ENCODE peak calls at places on chromosomes 16 and 17, in six cellular contexts. One of them, this sample, is unnamed.

GRCh38 chr17:65666869-65667268 is 105.4 kb upstream of the AXIN2 start:
- DNase-seq in AG10803: peak
- DNase-seq in endodermal cell: no peak
- DNase-seq in astrocyte of the spinal cord: no peak
- DNase-seq in fibroblast of the aortic adventitia: peak
- DNase-seq in pancreas: no peak
- DNase-seq in this sample: no peak

GRCh38 chr16:32116080-32116479 is 137.0 kb upstream of the TP53TG3D start:
- DNase-seq in pancreas: peak
- DNase-seq in fibroblast of the aortic adventitia: no peak
- DNase-seq in endodermal cell: no peak
- DNase-seq in astrocyte of the spinal cord: no peak
- DNase-seq in AG10803: no peak
- DNase-seq in this sample: no peak

GRCh38 chr17:51627776-51628175 is 367.4 kb downstream of the UTP18 start:
- DNase-seq in pancreas: no peak
- DNase-seq in AG10803: no peak
- DNase-seq in astrocyte of the spinal cord: no peak
- DNase-seq in fibroblast of the aortic adventitia: no peak
- DNase-seq in endodermal cell: no peak
- DNase-seq in this sample: no peak

GRCh38 chr16:9541723-9542122 is 450.3 kb downstream of the HAPSTR1 start:
- DNase-seq in astrocyte of the spinal cord: no peak
- DNase-seq in endodermal cell: no peak
- DNase-seq in pancreas: no peak
- DNase-seq in fibroblast of the aortic adventitia: no peak
- DNase-seq in AG10803: no peak
- DNase-seq in this sample: no peak

GRCh38 chr17:1541367-1541904 is 21.2 kb downstream of the PITPNA start:
- DNase-seq in astrocyte of the spinal cord: no peak
- DNase-seq in AG10803: no peak
- DNase-seq in fibroblast of the aortic adventitia: no peak
- DNase-seq in endodermal cell: no peak
- DNase-seq in pancreas: no peak
- DNase-seq in this sample: no peak

GRCh38 chr17:9123594-9124553 is 102.6 kb downstream of the NTN1 start:
- DNase-seq in astrocyte of the spinal cord: no peak
- DNase-seq in endodermal cell: no peak
- DNase-seq in AG10803: no peak
- DNase-seq in fibroblast of the aortic adventitia: no peak
- DNase-seq in pancreas: no peak
- DNase-seq in this sample: no peak

GRCh38 chr16:29809850-29810698 is 1.9 kb upstream of the PRRT2 start:
- DNase-seq in AG10803: no peak
- DNase-seq in endodermal cell: no peak
- DNase-seq in astrocyte of the spinal cord: no peak
- DNase-seq in pancreas: peak
- DNase-seq in fibroblast of the aortic adventitia: peak
- DNase-seq in this sample: no peak

GRCh38 chr16:70331588-70332358 is 14.9 kb upstream of the DDX19A start:
- DNase-seq in pancreas: no peak
- DNase-seq in astrocyte of the spinal cord: no peak
- DNase-seq in AG10803: no peak
- DNase-seq in fibroblast of the aortic adventitia: peak
- DNase-seq in endodermal cell: peak
- DNase-seq in this sample: peak

GRCh38 chr17:82767041-82767754 is 15.3 kb downstream of the TBCD start:
- DNase-seq in fibroblast of the aortic adventitia: peak
- DNase-seq in astrocyte of the spinal cord: peak
- DNase-seq in AG10803: peak
- DNase-seq in endodermal cell: peak
- DNase-seq in pancreas: no peak
- DNase-seq in this sample: peak

GRCh38 chr17:73719588-73720071 is 75.4 kb upstream of the SDK2 start:
- DNase-seq in fibroblast of the aortic adventitia: no peak
- DNase-seq in pancreas: no peak
- DNase-seq in endodermal cell: peak
- DNase-seq in AG10803: no peak
- DNase-seq in astrocyte of the spinal cord: no peak
- DNase-seq in this sample: no peak

GRCh38 chr17:35809855-35810461 is 674 bp downstream of the TAF15 start:
- DNase-seq in AG10803: peak
- DNase-seq in fibroblast of the aortic adventitia: peak
- DNase-seq in astrocyte of the spinal cord: no peak
- DNase-seq in pancreas: no peak
- DNase-seq in endodermal cell: no peak
- DNase-seq in this sample: no peak

GRCh38 chr17:17445925-17446665 is 30.7 kb upstream of the MED9 start:
- DNase-seq in pancreas: no peak
- DNase-seq in AG10803: peak
- DNase-seq in astrocyte of the spinal cord: peak
- DNase-seq in fibroblast of the aortic adventitia: peak
- DNase-seq in endodermal cell: peak
- DNase-seq in this sample: peak

GRCh38 chr16:53782148-53782547 is 78.2 kb downstream of the FTO start:
- DNase-seq in endodermal cell: no peak
- DNase-seq in fibroblast of the aortic adventitia: no peak
- DNase-seq in pancreas: no peak
- DNase-seq in astrocyte of the spinal cord: no peak
- DNase-seq in AG10803: no peak
- DNase-seq in this sample: no peak

GRCh38 chr17:51189162-51189561 is 23.0 kb downstream of the NME2 start:
- DNase-seq in endodermal cell: no peak
- DNase-seq in astrocyte of the spinal cord: no peak
- DNase-seq in fibroblast of the aortic adventitia: no peak
- DNase-seq in AG10803: no peak
- DNase-seq in pancreas: no peak
- DNase-seq in this sample: no peak

GRCh38 chr17:73279704-73280103 is 18.0 kb upstream of the CPSF4L start:
- DNase-seq in pancreas: peak
- DNase-seq in AG10803: no peak
- DNase-seq in fibroblast of the aortic adventitia: no peak
- DNase-seq in endodermal cell: no peak
- DNase-seq in astrocyte of the spinal cord: no peak
- DNase-seq in this sample: no peak

GRCh38 chr17:28726912-28727726 is 1.1 kb upstream of the TLCD1 start:
- DNase-seq in fibroblast of the aortic adventitia: peak
- DNase-seq in AG10803: peak
- DNase-seq in endodermal cell: peak
- DNase-seq in astrocyte of the spinal cord: peak
- DNase-seq in pancreas: peak
- DNase-seq in this sample: peak

GRCh38 chr16:80664226-80664625 is 123.4 kb downstream of the DYNLRB2 start:
- DNase-seq in AG10803: no peak
- DNase-seq in astrocyte of the spinal cord: no peak
- DNase-seq in pancreas: no peak
- DNase-seq in endodermal cell: peak
- DNase-seq in fibroblast of the aortic adventitia: no peak
- DNase-seq in this sample: no peak

GRCh38 chr16:967077-967541 is 3.7 kb downstream of the LMF1 start:
- DNase-seq in fibroblast of the aortic adventitia: no peak
- DNase-seq in AG10803: no peak
- DNase-seq in pancreas: no peak
- DNase-seq in astrocyte of the spinal cord: no peak
- DNase-seq in endodermal cell: no peak
- DNase-seq in this sample: no peak

GRCh38 chr16:2939968-2940367 is 24.1 kb upstream of the KREMEN2 start:
- DNase-seq in fibroblast of the aortic adventitia: no peak
- DNase-seq in endodermal cell: no peak
- DNase-seq in astrocyte of the spinal cord: no peak
- DNase-seq in AG10803: no peak
- DNase-seq in pancreas: no peak
- DNase-seq in this sample: no peak

GRCh38 chr16:69535123-69536050 is 30.4 kb upstream of the NFAT5 start:
- DNase-seq in fibroblast of the aortic adventitia: peak
- DNase-seq in AG10803: peak
- DNase-seq in endodermal cell: peak
- DNase-seq in pancreas: no peak
- DNase-seq in astrocyte of the spinal cord: peak
- DNase-seq in this sample: peak

GRCh38 chr17:1001640-1002411 is 4.9 kb downstream of the TIMM22 start:
- DNase-seq in AG10803: peak
- DNase-seq in astrocyte of the spinal cord: peak
- DNase-seq in pancreas: peak
- DNase-seq in endodermal cell: no peak
- DNase-seq in fibroblast of the aortic adventitia: peak
- DNase-seq in this sample: peak

GRCh38 chr16:4972938-4973587 is 14.9 kb downstream of the SEC14L5 start:
- DNase-seq in fibroblast of the aortic adventitia: no peak
- DNase-seq in astrocyte of the spinal cord: no peak
- DNase-seq in pancreas: no peak
- DNase-seq in endodermal cell: no peak
- DNase-seq in AG10803: no peak
- DNase-seq in this sample: peak

GRCh38 chr17:74739227-74739831 is 2.3 kb downstream of the RAB37 start:
- DNase-seq in fibroblast of the aortic adventitia: no peak
- DNase-seq in AG10803: no peak
- DNase-seq in astrocyte of the spinal cord: no peak
- DNase-seq in endodermal cell: no peak
- DNase-seq in pancreas: no peak
- DNase-seq in this sample: no peak

GRCh38 chr17:74738051-74738996 is 1.3 kb downstream of the RAB37 start:
- DNase-seq in pancreas: no peak
- DNase-seq in AG10803: no peak
- DNase-seq in endodermal cell: no peak
- DNase-seq in astrocyte of the spinal cord: no peak
- DNase-seq in fibroblast of the aortic adventitia: no peak
- DNase-seq in this sample: peak

GRCh38 chr17:74734256-74734655 is 2.8 kb upstream of the RAB37 start:
- DNase-seq in pancreas: no peak
- DNase-seq in endodermal cell: no peak
- DNase-seq in AG10803: no peak
- DNase-seq in fibroblast of the aortic adventitia: no peak
- DNase-seq in astrocyte of the spinal cord: no peak
- DNase-seq in this sample: no peak

GRCh38 chr17:74736423-74737298 is at the start of gene RAB37:
- DNase-seq in endodermal cell: peak
- DNase-seq in fibroblast of the aortic adventitia: no peak
- DNase-seq in astrocyte of the spinal cord: no peak
- DNase-seq in pancreas: peak
- DNase-seq in AG10803: no peak
- DNase-seq in this sample: no peak

DNA sequence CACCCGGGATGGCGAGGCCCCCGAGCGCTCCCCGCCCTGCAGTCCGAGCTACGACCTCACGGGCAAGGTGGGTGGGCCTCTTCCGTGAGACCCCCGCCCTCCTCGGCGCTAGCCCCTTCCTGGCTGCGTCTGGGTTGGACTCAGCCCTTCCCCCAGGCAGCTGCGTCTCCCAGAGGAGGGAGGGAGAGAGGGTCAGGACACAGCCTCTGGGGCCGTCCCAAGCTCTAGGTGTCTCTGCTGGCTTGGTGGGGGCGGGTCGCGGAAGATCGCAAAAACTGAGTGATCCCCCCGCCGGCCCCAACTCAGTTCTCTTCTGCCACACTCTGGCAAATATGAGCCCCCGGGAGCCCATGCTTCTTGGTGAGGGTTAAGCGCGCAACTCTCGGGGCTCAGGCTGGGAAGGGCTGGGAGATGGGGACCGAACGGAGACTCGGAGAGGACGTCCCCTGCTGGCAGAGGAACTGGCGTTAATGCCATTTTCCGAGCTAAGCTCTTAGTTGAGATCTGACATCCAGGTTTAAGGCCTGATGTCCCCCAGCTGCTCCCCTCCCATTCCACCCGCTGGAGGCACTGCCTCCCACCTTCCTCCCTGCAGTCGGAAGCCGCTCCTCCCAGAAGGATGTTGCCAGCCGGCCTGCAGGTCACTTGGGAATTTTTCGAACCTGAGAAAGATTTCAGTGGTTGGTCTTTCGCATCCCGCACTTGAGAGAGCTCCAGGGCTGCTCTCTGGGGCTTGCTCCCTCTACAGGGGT is 419 bp downstream of the RAB37 start:
- DNase-seq in endodermal cell: peak
- DNase-seq in astrocyte of the spinal cord: no peak
- DNase-seq in AG10803: no peak
- DNase-seq in fibroblast of the aortic adventitia: no peak
- DNase-seq in pancreas: no peak
- DNase-seq in this sample: peak
- TF ChIP-seq CTCF in endodermal cell: peak
- TF ChIP-seq CTCF in astrocyte of the spinal cord: peak
- TF ChIP-seq CTCF in AG10803: peak
- TF ChIP-seq CTCF in fibroblast of the aortic adventitia: peak
- TF ChIP-seq CTCF in pancreas: no peak
- TF ChIP-seq CTCF in this sample: peak

DNA sequence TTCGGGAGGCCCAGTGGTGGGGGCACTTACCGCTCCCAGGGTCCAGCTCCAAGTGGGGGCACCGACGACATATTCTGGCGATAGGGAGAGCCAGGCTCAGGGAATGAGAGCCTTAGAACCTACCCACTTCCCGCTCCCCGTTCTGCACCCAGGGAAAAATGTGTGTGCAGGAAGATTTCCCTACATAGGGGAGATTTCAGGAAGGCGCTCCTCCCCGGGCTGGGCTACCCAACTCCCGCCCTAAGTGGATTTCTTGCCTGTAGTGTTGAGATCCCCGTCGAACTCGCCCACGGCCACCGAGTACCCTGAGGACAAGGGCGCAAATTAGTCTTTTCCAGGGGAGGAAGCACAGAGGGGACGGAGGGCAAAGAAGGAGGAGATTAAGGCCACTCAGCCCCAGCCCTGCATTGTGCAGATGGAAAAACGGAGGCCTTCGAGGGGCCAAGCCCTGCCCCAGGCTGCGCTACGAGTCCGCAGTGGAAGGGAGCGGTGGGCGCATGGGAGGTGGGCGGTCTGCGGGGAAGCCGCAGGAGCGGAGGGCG is 5.1 kb downstream of the ITGA2B start:
- DNase-seq in AG10803: no peak
- DNase-seq in astrocyte of the spinal cord: no peak
- DNase-seq in fibroblast of the aortic adventitia: no peak
- DNase-seq in pancreas: no peak
- DNase-seq in endodermal cell: no peak
- DNase-seq in this sample: no peak
- H3K4me3 ChIP-seq in AG10803: no peak
- H3K4me3 ChIP-seq in astrocyte of the spinal cord: no peak
- H3K4me3 ChIP-seq in fibroblast of the aortic adventitia: no peak
- H3K4me3 ChIP-seq in pancreas: no peak
- H3K4me3 ChIP-seq in endodermal cell: peak
- H3K4me3 ChIP-seq in this sample: no peak

DNA sequence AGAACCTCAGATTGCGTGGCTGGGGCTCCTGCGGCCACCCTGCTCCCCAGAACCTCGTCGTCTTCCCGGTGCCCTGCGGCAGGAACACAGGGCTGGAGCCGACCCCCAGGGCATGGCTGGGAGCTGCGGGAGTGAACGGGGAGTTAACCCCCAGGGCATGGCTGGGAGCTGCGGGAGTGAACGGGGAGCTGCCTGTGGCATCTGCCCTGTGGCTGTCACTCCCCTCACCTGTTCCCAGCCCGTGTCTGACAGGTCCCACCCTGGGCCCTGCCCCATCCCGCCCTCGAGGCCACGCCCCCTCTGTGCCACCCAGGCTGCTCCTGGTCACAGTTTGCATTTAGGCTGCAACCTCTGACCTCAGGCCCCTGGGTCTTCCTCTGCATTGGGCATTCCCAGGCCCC is 39.4 kb upstream of the ACSF3 start:
- DNase-seq in pancreas: no peak
- DNase-seq in astrocyte of the spinal cord: no peak
- DNase-seq in fibroblast of the aortic adventitia: no peak
- DNase-seq in endodermal cell: no peak
- DNase-seq in AG10803: no peak
- DNase-seq in this sample: no peak
- TF ChIP-seq CTCF in pancreas: no peak
- TF ChIP-seq CTCF in astrocyte of the spinal cord: no peak
- TF ChIP-seq CTCF in fibroblast of the aortic adventitia: no peak
- TF ChIP-seq CTCF in endodermal cell: no peak
- TF ChIP-seq CTCF in AG10803: no peak
- TF ChIP-seq CTCF in this sample: no peak

GRCh38 chr17:58564971-58565370 is 50.5 kb upstream of the MTMR4 start:
- DNase-seq in astrocyte of the spinal cord: no peak
- DNase-seq in fibroblast of the aortic adventitia: no peak
- DNase-seq in AG10803: no peak
- DNase-seq in pancreas: no peak
- DNase-seq in endodermal cell: no peak
- DNase-seq in this sample: no peak
- H3K4me3 ChIP-seq in astrocyte of the spinal cord: no peak
- H3K4me3 ChIP-seq in fibroblast of the aortic adventitia: no peak
- H3K4me3 ChIP-seq in AG10803: no peak
- H3K4me3 ChIP-seq in pancreas: no peak
- H3K4me3 ChIP-seq in endodermal cell: no peak
- H3K4me3 ChIP-seq in this sample: no peak